ENCODE peak calls at places on chromosomes 3 and 15, in five cellular contexts. C, X, W, G and H are unnamed samples.
A peak's percentile ranks its signal among the peaks of the same experiment; 100 is the strongest.

GRCh38 chr3:155022896-155023295 is 57.2 kb upstream of the MME start:
- DNase-seq in C (no peak), G (no peak), W (no peak), X (no peak), H (no peak)

GRCh38 chr15:55770261-55770660 is 27.3 kb upstream of the PRTG start:
- DNase-seq in C (no peak), G (no peak), W (no peak), X (no peak), H (peak; percentile 19)

GRCh38 chr3:25454411-25454927 is 26.4 kb downstream of the RARB start:
- DNase-seq in G (no peak), W (no peak), X (no peak), C (no peak), H (peak; percentile 75)

GRCh38 chr15:77482570-77482969 is 61.9 kb downstream of the HMG20A start:
- DNase-seq in X (no peak), W (no peak), G (no peak), C (peak; percentile 17), H (peak; percentile 57)

GRCh38 chr3:100527347-100527735 is 34.9 kb downstream of the TMEM45A start:
- DNase-seq in W (no peak), G (no peak), C (no peak), X (no peak), H (no peak)

GRCh38 chr15:101306341-101307047 is 11.4 kb upstream of the SNRPA1 start:
- DNase-seq in X (no peak), C (no peak), G (peak; percentile 33), W (no peak), H (no peak)

GRCh38 chr3:65636326-65636725 is 402.4 kb downstream of the MAGI1 start:
- DNase-seq in X (no peak), G (no peak), W (no peak), C (no peak), H (no peak)

GRCh38 chr3:23312866-23313265 is 109.7 kb downstream of the UBE2E2 start:
- DNase-seq in X (no peak), W (no peak), C (no peak), G (no peak), H (no peak)

GRCh38 chr15:74830868-74831267 is 4.4 kb downstream of the CPLX3 start:
- DNase-seq in W (no peak), C (no peak), X (peak; percentile 77), G (no peak), H (no peak)

GRCh38 chr15:75570119-75570518 is 9.0 kb downstream of the PTPN9 start:
- DNase-seq in W (no peak), G (no peak), X (no peak), C (no peak), H (no peak)

GRCh38 chr3:79947469-79947868 is 179.7 kb upstream of the ROBO1 start:
- DNase-seq in W (no peak), G (no peak), C (no peak), X (no peak), H (no peak)

GRCh38 chr3:173770011-173770410 is 372.5 kb downstream of the NLGN1 start:
- DNase-seq in W (no peak), G (no peak), C (no peak), X (no peak), H (peak; percentile 14)

GRCh38 chr3:15756505-15756904 is 41.3 kb downstream of the ANKRD28 start:
- DNase-seq in X (no peak), G (peak; percentile 44), C (no peak), W (no peak), H (no peak)

GRCh38 chr15:28989239-28989830 is 103.6 kb downstream of the APBA2 start:
- DNase-seq in C (no peak), G (peak; percentile 69), X (peak; percentile 79), W (no peak), H (no peak)

GRCh38 chr3:15436246-15436645 is 8.8 kb downstream of the EAF1 start:
- DNase-seq in W (no peak), G (no peak), C (no peak), X (peak; percentile 18), H (no peak)

GRCh38 chr3:84108442-84108971 is 850.3 kb upstream of the CADM2 start:
- DNase-seq in G (no peak), W (no peak), X (no peak), C (peak; percentile 47), H (no peak)

GRCh38 chr3:183085634-183086390 is 13.5 kb downstream of the MCCC1 start:
- DNase-seq in C (no peak), W (no peak), X (no peak), G (peak; percentile 79), H (no peak)

GRCh38 chr15:42705336-42705735 is 31.6 kb downstream of the CDAN1 start:
- DNase-seq in C (no peak), X (no peak), W (no peak), G (no peak), H (no peak)

GRCh38 chr3:197454014-197454413 is 101.8 kb downstream of the BDH1 start:
- DNase-seq in W (no peak), C (no peak), X (no peak), G (no peak), H (no peak)

GRCh38 chr15:69060041-69060481 is 45.6 kb downstream of the NOX5 start:
- DNase-seq in X (no peak), G (no peak), W (no peak), C (no peak), H (no peak)

GRCh38 chr3:42635111-42635510 is 18.4 kb upstream of the ZBTB47 start:
- DNase-seq in W (no peak), C (no peak), X (no peak), G (no peak), H (no peak)

GRCh38 chr3:129934234-129935123 is 40.0 kb upstream of the TRH start:
- DNase-seq in X (no peak), C (peak; percentile 35), G (peak; percentile 82), W (no peak), H (no peak)

GRCh38 chr3:118809696-118810498 is 224.7 kb downstream of the IGSF11 start:
- DNase-seq in X (no peak), C (no peak), W (no peak), G (no peak), H (no peak)

GRCh38 chr15:77823736-77824135 is 191.0 kb upstream of the LINGO1 start:
- DNase-seq in C (no peak), W (no peak), X (no peak), G (no peak), H (no peak)

GRCh38 chr3:73572371-73572770 is 52.4 kb downstream of the PDZRN3 start:
- DNase-seq in C (no peak), X (no peak), G (no peak), W (no peak), H (no peak)

GRCh38 chr15:25693321-25694237 is 169.5 kb downstream of the ATP10A start:
- DNase-seq in C (no peak), G (peak; percentile 86), X (no peak), W (peak; percentile 24), H (no peak)

GRCh38 chr3:175266993-175267960 is 408.1 kb downstream of the NAALADL2 start:
- DNase-seq in C (no peak), W (no peak), X (no peak), G (no peak), H (peak; percentile 45)

GRCh38 chr3:69126999-69127398 is 4.6 kb upstream of the LMOD3 start:
- DNase-seq in W (no peak), G (no peak), X (no peak), C (no peak), H (no peak)

GRCh38 chr3:38528457-38528856 is 32.3 kb downstream of the EXOG start:
- DNase-seq in C (no peak), X (no peak), W (no peak), G (peak; percentile 58), H (no peak)

GRCh38 chr15:82805994-82806406 is at the start of gene FSD2:
- DNase-seq in G (no peak), X (no peak), W (no peak), C (no peak), H (no peak)

GRCh38 chr3:44970916-44971490 is 5.0 kb downstream of the ZDHHC3 start:
- DNase-seq in X (no peak), W (no peak), C (no peak), G (no peak), H (no peak)

GRCh38 chr3:44969779-44970178 is 6.2 kb downstream of the ZDHHC3 start:
- DNase-seq in W (no peak), G (no peak), X (no peak), C (no peak), H (no peak)

GRCh38 chr3:44976002-44976815 is at the start of the genes EXOSC7 and ZDHHC3:
- DNase-seq in C (no peak), X (peak; percentile 87), W (peak; percentile 79), G (peak; percentile 97), H (no peak)

GRCh38 chr3:44969170-44969569 is 6.8 kb downstream of the ZDHHC3 start:
- DNase-seq in X (no peak), W (no peak), C (no peak), G (no peak), H (no peak)

GRCh38 chr3:44974406-44974805 is 1.6 kb downstream of the ZDHHC3 start:
- DNase-seq in X (no peak), W (no peak), G (no peak), C (no peak), H (no peak)
- H3K4me3 ChIP-seq in X (peak overlapping the region; percentile 99), W (no peak overlapping the region), G (no peak overlapping the region), C (peak overlapping the region; percentile 81), H (peak overlapping the region; percentile 97)

DNA sequence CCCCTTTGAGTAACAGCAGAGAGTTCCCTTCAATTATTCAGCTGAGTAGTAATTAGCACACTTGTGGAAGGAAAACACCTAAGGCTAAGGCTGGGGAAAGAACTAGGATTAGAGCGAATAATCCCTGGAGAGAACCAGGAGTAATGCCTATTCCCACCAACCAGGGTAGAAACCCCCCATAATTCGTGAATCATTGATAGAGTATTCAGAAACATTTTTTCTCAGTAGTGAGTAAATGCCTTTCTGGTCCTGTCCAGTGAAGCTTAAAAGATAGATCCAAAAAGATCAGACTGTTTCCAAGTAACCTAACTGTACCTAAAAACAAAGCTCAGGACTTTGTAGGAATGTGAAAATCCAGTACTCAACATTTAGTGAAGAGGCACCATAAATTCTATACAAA is 71.2 kb downstream of the DGKG start:
- DNase-seq in C (no peak), G (no peak), W (no peak), X (no peak), H (no peak)
- H3K27me3 ChIP-seq in C (peaks cover 32% of the 10 kb centered on the region), G (no peaks in the 10 kb centered on the region), W (no peaks in the 10 kb centered on the region), X (no peaks in the 10 kb centered on the region), H (peaks cover 9% of the 10 kb centered on the region)

GRCh38 chr15:40918799-40919392 is 10.2 kb upstream of the DLL4 start:
- DNase-seq in C (no peak), G (no peak), W (no peak), X (no peak), H (no peak)
- H3K4me3 ChIP-seq in C (no peak overlapping the region), G (no peak overlapping the region), W (no peak overlapping the region), X (no peak overlapping the region), H (no peak overlapping the region)

GRCh38 chr15:60565407-60565806 is 86.5 kb upstream of the ICE2 start:
- DNase-seq in G (no peak), C (no peak), W (no peak), X (no peak), H (no peak)
- H3K27me3 ChIP-seq in G (no peaks in the 10 kb centered on the region), C (peaks cover 17% of the 10 kb centered on the region), W (no peaks in the 10 kb centered on the region), X (no peaks in the 10 kb centered on the region), H (no peaks in the 10 kb centered on the region)

GRCh38 chr3:4824948-4825325 is 154.3 kb upstream of the BHLHE40 start:
- DNase-seq in X (no peak), G (no peak), C (no peak), W (no peak), H (peak; percentile 36)
- H3K4me3 ChIP-seq in X (no peak overlapping the region), G (no peak overlapping the region), C (no peak overlapping the region), W (no peak overlapping the region), H (no peak overlapping the region)